ENCODE peak calls at places on chromosomes 5 and 9, in six cellular contexts. One of them, this sample, is unnamed.
A peak's percentile ranks its signal among the peaks of the same experiment; 100 is the strongest.

GRCh38 chr5:146027746-146028145 is 77.6 kb downstream of the PLAC8L1 start:
- DNase-seq in neural progenitor cell: no peak
- DNase-seq in SK-N-SH: no peak
- DNase-seq in PC-3: peak; percentile 96
- DNase-seq in GM23338: no peak
- DNase-seq in HCT116: peak; percentile 78
- DNase-seq in this sample: no peak

GRCh38 chr5:73115399-73116051 is 4.8 kb upstream of the TMEM171 start:
- DNase-seq in neural progenitor cell: no peak
- DNase-seq in SK-N-SH: no peak
- DNase-seq in PC-3: peak; percentile 74
- DNase-seq in GM23338: no peak
- DNase-seq in HCT116: no peak
- DNase-seq in this sample: peak; percentile 92

GRCh38 chr9:74245871-74246552 is 251.1 kb upstream of the RORB start:
- DNase-seq in neural progenitor cell: no peak
- DNase-seq in SK-N-SH: no peak
- DNase-seq in PC-3: no peak
- DNase-seq in GM23338: no peak
- DNase-seq in HCT116: no peak
- DNase-seq in this sample: peak; percentile 1

GRCh38 chr9:13718086-13718485 is 438.6 kb upstream of the MPDZ start:
- DNase-seq in neural progenitor cell: no peak
- DNase-seq in SK-N-SH: no peak
- DNase-seq in PC-3: peak; percentile 78
- DNase-seq in GM23338: no peak
- DNase-seq in HCT116: no peak
- DNase-seq in this sample: peak; percentile 37

GRCh38 chr5:167802755-167803431 is 488.6 kb upstream of the WWC1 start:
- DNase-seq in neural progenitor cell: peak; percentile 58
- DNase-seq in SK-N-SH: no peak
- DNase-seq in PC-3: no peak
- DNase-seq in GM23338: peak; percentile 78
- DNase-seq in HCT116: no peak
- DNase-seq in this sample: no peak

GRCh38 chr9:36914212-36914577 is 119.9 kb downstream of the PAX5 start:
- DNase-seq in neural progenitor cell: no peak
- DNase-seq in SK-N-SH: no peak
- DNase-seq in PC-3: peak; percentile 25
- DNase-seq in GM23338: no peak
- DNase-seq in HCT116: no peak
- DNase-seq in this sample: no peak

GRCh38 chr9:114911167-114911821 is 19.1 kb downstream of the TNFSF8 start:
- DNase-seq in neural progenitor cell: peak; percentile 85
- DNase-seq in SK-N-SH: peak; percentile 57
- DNase-seq in PC-3: peak; percentile 74
- DNase-seq in GM23338: peak; percentile 72
- DNase-seq in HCT116: no peak
- DNase-seq in this sample: peak; percentile 69

GRCh38 chr9:114678847-114679246 is 3.1 kb downstream of the TEX48 start:
- DNase-seq in neural progenitor cell: no peak
- DNase-seq in SK-N-SH: no peak
- DNase-seq in PC-3: no peak
- DNase-seq in GM23338: no peak
- DNase-seq in HCT116: no peak
- DNase-seq in this sample: peak; percentile 60

GRCh38 chr5:80193421-80193820 is 62.4 kb downstream of the SERINC5 start:
- DNase-seq in neural progenitor cell: peak; percentile 77
- DNase-seq in SK-N-SH: no peak
- DNase-seq in PC-3: no peak
- DNase-seq in GM23338: no peak
- DNase-seq in HCT116: no peak
- DNase-seq in this sample: no peak

GRCh38 chr5:36374275-36374862 is 72.7 kb upstream of the RANBP3L start:
- DNase-seq in neural progenitor cell: no peak
- DNase-seq in SK-N-SH: no peak
- DNase-seq in PC-3: peak; percentile 52
- DNase-seq in GM23338: no peak
- DNase-seq in HCT116: no peak
- DNase-seq in this sample: peak; percentile 93

GRCh38 chr9:116693233-116693731 is 6.2 kb downstream of the TRIM32 start:
- DNase-seq in neural progenitor cell: no peak
- DNase-seq in SK-N-SH: no peak
- DNase-seq in PC-3: peak; percentile 60
- DNase-seq in GM23338: no peak
- DNase-seq in HCT116: no peak
- DNase-seq in this sample: peak; percentile 72

GRCh38 chr5:78405820-78406750 is 45.7 kb downstream of the SCAMP1 start:
- DNase-seq in neural progenitor cell: no peak
- DNase-seq in SK-N-SH: no peak
- DNase-seq in PC-3: peak; percentile 66
- DNase-seq in GM23338: no peak
- DNase-seq in HCT116: no peak
- DNase-seq in this sample: peak; percentile 77

GRCh38 chr5:150993836-150994412 is 26.5 kb upstream of the GPX3 start:
- DNase-seq in neural progenitor cell: no peak
- DNase-seq in SK-N-SH: no peak
- DNase-seq in PC-3: no peak
- DNase-seq in GM23338: no peak
- DNase-seq in HCT116: no peak
- DNase-seq in this sample: no peak

GRCh38 chr5:95730730-95731570 is at the start of gene RHOBTB3:
- DNase-seq in neural progenitor cell: peak; percentile 89
- DNase-seq in SK-N-SH: peak; percentile 91
- DNase-seq in PC-3: peak; percentile 76
- DNase-seq in GM23338: peak; percentile 89
- DNase-seq in HCT116: peak; percentile 63
- DNase-seq in this sample: peak; percentile 92

GRCh38 chr9:93134018-93134739 is at the start of gene NINJ1:
- DNase-seq in neural progenitor cell: peak; percentile 91
- DNase-seq in SK-N-SH: peak; percentile 92
- DNase-seq in PC-3: peak; percentile 63
- DNase-seq in GM23338: peak; percentile 80
- DNase-seq in HCT116: peak; percentile 4
- DNase-seq in this sample: peak; percentile 88

GRCh38 chr5:172596638-172597231 is 44.3 kb upstream of the NEURL1B start:
- DNase-seq in neural progenitor cell: no peak
- DNase-seq in SK-N-SH: no peak
- DNase-seq in PC-3: no peak
- DNase-seq in GM23338: no peak
- DNase-seq in HCT116: no peak
- DNase-seq in this sample: no peak

GRCh38 chr5:16548812-16549211 is 68.0 kb downstream of the RETREG1 start:
- DNase-seq in neural progenitor cell: no peak
- DNase-seq in SK-N-SH: no peak
- DNase-seq in PC-3: no peak
- DNase-seq in GM23338: no peak
- DNase-seq in HCT116: no peak
- DNase-seq in this sample: peak; percentile 41

GRCh38 chr5:95743248-95743647 is 12.1 kb downstream of the RHOBTB3 start:
- DNase-seq in neural progenitor cell: no peak
- DNase-seq in SK-N-SH: no peak
- DNase-seq in PC-3: no peak
- DNase-seq in GM23338: no peak
- DNase-seq in HCT116: no peak
- DNase-seq in this sample: no peak

GRCh38 chr5:135490245-135491037 is 38.3 kb upstream of the TIFAB start:
- DNase-seq in neural progenitor cell: peak; percentile 81
- DNase-seq in SK-N-SH: no peak
- DNase-seq in PC-3: no peak
- DNase-seq in GM23338: peak; percentile 60
- DNase-seq in HCT116: no peak
- DNase-seq in this sample: no peak

GRCh38 chr9:77440057-77440456 is 208.1 kb downstream of the GNA14 start:
- DNase-seq in neural progenitor cell: peak; percentile 51
- DNase-seq in SK-N-SH: peak; percentile 81
- DNase-seq in PC-3: no peak
- DNase-seq in GM23338: peak; percentile 71
- DNase-seq in HCT116: no peak
- DNase-seq in this sample: peak; percentile 64

GRCh38 chr5:149271195-149271716 is 403 bp upstream of the AFAP1L1 start:
- DNase-seq in neural progenitor cell: no peak
- DNase-seq in SK-N-SH: no peak
- DNase-seq in PC-3: no peak
- DNase-seq in GM23338: peak; percentile 68
- DNase-seq in HCT116: no peak
- DNase-seq in this sample: peak; percentile 35

GRCh38 chr5:105836263-105836662 is 1834.5 kb downstream of the EFNA5 start:
- DNase-seq in neural progenitor cell: no peak
- DNase-seq in SK-N-SH: no peak
- DNase-seq in PC-3: no peak
- DNase-seq in GM23338: no peak
- DNase-seq in HCT116: no peak
- DNase-seq in this sample: peak; percentile 74

GRCh38 chr9:129482521-129483466 is 138.1 kb downstream of the C9orf50 start:
- DNase-seq in neural progenitor cell: peak; percentile 74
- DNase-seq in SK-N-SH: peak; percentile 90
- DNase-seq in PC-3: peak; percentile 84
- DNase-seq in GM23338: peak; percentile 75
- DNase-seq in HCT116: no peak
- DNase-seq in this sample: peak; percentile 98

DNA sequence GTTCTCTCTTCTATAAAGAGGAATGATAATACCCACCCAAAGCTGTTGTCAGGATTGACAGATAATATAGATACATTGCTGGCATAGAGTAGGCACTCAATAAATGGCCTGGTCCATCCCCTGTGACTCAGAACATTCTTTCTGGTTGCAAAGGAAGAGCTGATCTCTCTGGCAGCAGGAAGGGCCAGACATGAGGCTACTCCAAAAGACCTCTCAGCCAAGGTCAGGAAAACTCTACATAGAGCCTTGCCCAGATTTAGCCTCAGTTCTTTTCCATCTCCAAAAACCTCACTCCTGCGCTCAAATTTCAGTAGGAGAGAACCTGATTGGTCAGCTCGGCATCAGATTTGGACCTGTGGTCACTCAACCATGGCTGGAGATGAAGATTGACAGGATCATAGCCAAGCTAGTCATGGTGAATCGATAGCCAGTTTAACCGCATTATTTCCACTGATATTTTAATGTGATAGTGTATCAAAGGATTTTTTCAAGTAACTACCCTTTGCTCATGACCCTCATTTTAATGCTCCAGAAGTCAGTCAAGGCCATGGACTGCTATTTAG is 319.6 kb downstream of the DRD1 start:
- DNase-seq in neural progenitor cell: no peak
- DNase-seq in SK-N-SH: no peak
- DNase-seq in PC-3: no peak
- DNase-seq in GM23338: no peak
- DNase-seq in HCT116: peak; percentile 80
- DNase-seq in this sample: no peak
- H3K27me3 ChIP-seq in neural progenitor cell: no peaks in the 10 kb centered on the region
- H3K27me3 ChIP-seq in SK-N-SH: no peaks in the 10 kb centered on the region
- H3K27me3 ChIP-seq in PC-3: no peaks in the 10 kb centered on the region
- H3K27me3 ChIP-seq in GM23338: no peaks in the 10 kb centered on the region
- H3K27me3 ChIP-seq in HCT116: no peaks in the 10 kb centered on the region
- H3K27me3 ChIP-seq in this sample: no peaks in the 10 kb centered on the region

GRCh38 chr5:66757219-66757833 is 161.1 kb downstream of the MAST4 start:
- DNase-seq in neural progenitor cell: peak; percentile 64
- DNase-seq in SK-N-SH: peak; percentile 50
- DNase-seq in PC-3: peak; percentile 42
- DNase-seq in GM23338: peak; percentile 60
- DNase-seq in HCT116: peak; percentile 18
- DNase-seq in this sample: peak; percentile 81
- TF ChIP-seq EZH2phosphoT487 in neural progenitor cell: no peak
- TF ChIP-seq EZH2phosphoT487 in SK-N-SH: no peak
- TF ChIP-seq EZH2phosphoT487 in PC-3: no peak
- TF ChIP-seq EZH2phosphoT487 in GM23338: no peak
- TF ChIP-seq EZH2phosphoT487 in HCT116: no peak
- TF ChIP-seq EZH2phosphoT487 in this sample: no peak

DNA sequence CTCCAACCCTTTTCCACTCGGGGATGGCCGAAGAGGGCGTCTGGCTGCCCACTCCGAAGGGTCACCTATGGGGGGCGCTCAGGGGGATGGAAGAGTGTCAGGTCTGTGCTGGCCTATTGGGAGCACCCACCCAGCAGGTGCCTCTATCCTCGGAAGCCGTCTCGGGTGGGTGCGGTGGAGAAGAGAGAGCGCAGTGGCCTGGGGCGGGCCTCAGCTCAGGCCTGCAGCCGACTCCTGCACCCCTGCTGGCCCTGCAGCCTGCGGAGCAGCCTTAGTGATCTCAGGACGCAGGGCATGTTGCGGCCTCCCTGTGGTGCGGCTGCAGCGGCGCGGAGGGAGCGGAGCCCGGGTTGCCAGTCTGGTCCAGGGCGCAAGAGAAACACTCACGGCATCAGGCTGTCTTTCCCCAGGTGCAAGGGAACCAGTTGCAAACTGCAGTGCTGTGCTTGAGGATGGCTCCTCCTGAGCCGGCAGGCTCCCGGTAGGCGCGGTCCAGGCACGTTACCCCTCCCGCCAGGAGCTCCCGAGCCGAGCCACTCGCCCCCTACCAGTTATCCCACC is 1.5 kb upstream of the IRX2 start:
- DNase-seq in neural progenitor cell: peak; percentile 64
- DNase-seq in SK-N-SH: no peak
- DNase-seq in PC-3: no peak
- DNase-seq in GM23338: peak; percentile 50
- DNase-seq in HCT116: no peak
- DNase-seq in this sample: peak; percentile 81
- H3K27me3 ChIP-seq in neural progenitor cell: peaks cover 66% of the 10 kb centered on the region
- H3K27me3 ChIP-seq in SK-N-SH: peaks cover 77% of the 10 kb centered on the region
- H3K27me3 ChIP-seq in PC-3: no peaks in the 10 kb centered on the region
- H3K27me3 ChIP-seq in GM23338: peaks cover 81% of the 10 kb centered on the region
- H3K27me3 ChIP-seq in HCT116: no peaks in the 10 kb centered on the region
- H3K27me3 ChIP-seq in this sample: no peaks in the 10 kb centered on the region

GRCh38 chr9:128118971-128119665 is 8.4 kb downstream of the PTGES2 start:
- DNase-seq in neural progenitor cell: no peak
- DNase-seq in SK-N-SH: no peak
- DNase-seq in PC-3: no peak
- DNase-seq in GM23338: no peak
- DNase-seq in HCT116: no peak
- DNase-seq in this sample: no peak
- TF ChIP-seq EZH2phosphoT487 in neural progenitor cell: no peak
- TF ChIP-seq EZH2phosphoT487 in SK-N-SH: no peak
- TF ChIP-seq EZH2phosphoT487 in PC-3: no peak
- TF ChIP-seq EZH2phosphoT487 in GM23338: no peak
- TF ChIP-seq EZH2phosphoT487 in HCT116: no peak
- TF ChIP-seq EZH2phosphoT487 in this sample: no peak

GRCh38 chr9:132588098-132588497 is 5.7 kb downstream of the BARHL1 start:
- DNase-seq in neural progenitor cell: no peak
- DNase-seq in SK-N-SH: no peak
- DNase-seq in PC-3: no peak
- DNase-seq in GM23338: no peak
- DNase-seq in HCT116: no peak
- DNase-seq in this sample: no peak
- H3K27me3 ChIP-seq in neural progenitor cell: peaks cover 100% of the 10 kb centered on the region
- H3K27me3 ChIP-seq in SK-N-SH: peaks cover 72% of the 10 kb centered on the region
- H3K27me3 ChIP-seq in PC-3: no peaks in the 10 kb centered on the region
- H3K27me3 ChIP-seq in GM23338: peaks cover 100% of the 10 kb centered on the region
- H3K27me3 ChIP-seq in HCT116: no peaks in the 10 kb centered on the region
- H3K27me3 ChIP-seq in this sample: peaks cover 82% of the 10 kb centered on the region

GRCh38 chr5:41795125-41795524 is 75.1 kb downstream of the OXCT1 start:
- DNase-seq in neural progenitor cell: no peak
- DNase-seq in SK-N-SH: no peak
- DNase-seq in PC-3: no peak
- DNase-seq in GM23338: peak; percentile 7
- DNase-seq in HCT116: no peak
- DNase-seq in this sample: no peak
- TF ChIP-seq EZH2phosphoT487 in neural progenitor cell: no peak
- TF ChIP-seq EZH2phosphoT487 in SK-N-SH: no peak
- TF ChIP-seq EZH2phosphoT487 in PC-3: no peak
- TF ChIP-seq EZH2phosphoT487 in GM23338: no peak
- TF ChIP-seq EZH2phosphoT487 in HCT116: no peak
- TF ChIP-seq EZH2phosphoT487 in this sample: no peak